ENCODE peak calls at places on chromosomes 5 and 9, in ten cellular contexts. One of them, this sample, is unnamed.
A peak's percentile ranks its signal among the peaks of the same experiment; 100 is the strongest.

GRCh38 chr5:173884402-173885053 is 3.6 kb upstream of the CPEB4 start:
- DNase-seq in tibial nerve: no peak
- DNase-seq in Karpas-422: peak; percentile 69
- DNase-seq in right cardiac atrium: no peak
- DNase-seq in neuronal stem cell: no peak
- DNase-seq in neural progenitor cell: no peak
- DNase-seq in esophagus squamous epithelium: no peak
- DNase-seq in HCT116: no peak
- DNase-seq in cardiac muscle cell: no peak
- DNase-seq in thoracic aorta: no peak
- DNase-seq in this sample: no peak

GRCh38 chr5:3429962-3430361 is 165.7 kb upstream of the IRX1 start:
- DNase-seq in HCT116: no peak
- DNase-seq in Karpas-422: no peak
- DNase-seq in tibial nerve: no peak
- DNase-seq in esophagus squamous epithelium: no peak
- DNase-seq in neuronal stem cell: no peak
- DNase-seq in thoracic aorta: no peak
- DNase-seq in right cardiac atrium: no peak
- DNase-seq in cardiac muscle cell: no peak
- DNase-seq in neural progenitor cell: no peak
- DNase-seq in this sample: no peak

GRCh38 chr9:136089697-136090045 is 5.4 kb downstream of the NACC2 start:
- DNase-seq in thoracic aorta: no peak
- DNase-seq in neural progenitor cell: no peak
- DNase-seq in right cardiac atrium: no peak
- DNase-seq in neuronal stem cell: no peak
- DNase-seq in esophagus squamous epithelium: no peak
- DNase-seq in Karpas-422: peak; percentile 64
- DNase-seq in cardiac muscle cell: peak; percentile 59
- DNase-seq in HCT116: no peak
- DNase-seq in tibial nerve: no peak
- DNase-seq in this sample: no peak

GRCh38 chr5:8897316-8897715 is 648.6 kb downstream of the SEMA5A start:
- DNase-seq in neural progenitor cell: no peak
- DNase-seq in cardiac muscle cell: no peak
- DNase-seq in right cardiac atrium: no peak
- DNase-seq in esophagus squamous epithelium: no peak
- DNase-seq in tibial nerve: no peak
- DNase-seq in thoracic aorta: no peak
- DNase-seq in Karpas-422: no peak
- DNase-seq in neuronal stem cell: no peak
- DNase-seq in HCT116: no peak
- DNase-seq in this sample: no peak

GRCh38 chr9:75956161-75956560 is 65.7 kb downstream of the PCSK5 start:
- DNase-seq in esophagus squamous epithelium: no peak
- DNase-seq in Karpas-422: no peak
- DNase-seq in neuronal stem cell: no peak
- DNase-seq in thoracic aorta: no peak
- DNase-seq in neural progenitor cell: no peak
- DNase-seq in tibial nerve: no peak
- DNase-seq in right cardiac atrium: no peak
- DNase-seq in HCT116: no peak
- DNase-seq in cardiac muscle cell: no peak
- DNase-seq in this sample: no peak

GRCh38 chr9:115202960-115203751 is 85.2 kb upstream of the TNC start:
- DNase-seq in cardiac muscle cell: no peak
- DNase-seq in Karpas-422: no peak
- DNase-seq in neural progenitor cell: no peak
- DNase-seq in right cardiac atrium: no peak
- DNase-seq in HCT116: no peak
- DNase-seq in tibial nerve: no peak
- DNase-seq in thoracic aorta: no peak
- DNase-seq in esophagus squamous epithelium: no peak
- DNase-seq in neuronal stem cell: no peak
- DNase-seq in this sample: no peak

GRCh38 chr5:116358015-116358523 is 216.6 kb downstream of the SEMA6A start:
- DNase-seq in tibial nerve: no peak
- DNase-seq in Karpas-422: no peak
- DNase-seq in HCT116: no peak
- DNase-seq in cardiac muscle cell: no peak
- DNase-seq in neuronal stem cell: no peak
- DNase-seq in neural progenitor cell: no peak
- DNase-seq in esophagus squamous epithelium: no peak
- DNase-seq in right cardiac atrium: no peak
- DNase-seq in thoracic aorta: no peak
- DNase-seq in this sample: no peak

GRCh38 chr5:58012103-58012502 is 447.8 kb downstream of the PLK2 start:
- DNase-seq in right cardiac atrium: no peak
- DNase-seq in Karpas-422: no peak
- DNase-seq in cardiac muscle cell: no peak
- DNase-seq in esophagus squamous epithelium: no peak
- DNase-seq in neuronal stem cell: no peak
- DNase-seq in tibial nerve: no peak
- DNase-seq in thoracic aorta: no peak
- DNase-seq in HCT116: no peak
- DNase-seq in neural progenitor cell: no peak
- DNase-seq in this sample: no peak

GRCh38 chr5:90477073-90477472 is 2.4 kb downstream of the POLR3G start:
- DNase-seq in esophagus squamous epithelium: no peak
- DNase-seq in thoracic aorta: no peak
- DNase-seq in Karpas-422: no peak
- DNase-seq in tibial nerve: no peak
- DNase-seq in right cardiac atrium: no peak
- DNase-seq in neural progenitor cell: peak; percentile 37
- DNase-seq in HCT116: no peak
- DNase-seq in cardiac muscle cell: no peak
- DNase-seq in neuronal stem cell: no peak
- DNase-seq in this sample: no peak

GRCh38 chr5:172556971-172557461 is 84.0 kb upstream of the NEURL1B start:
- DNase-seq in right cardiac atrium: peak; percentile 66
- DNase-seq in neuronal stem cell: peak; percentile 32
- DNase-seq in cardiac muscle cell: peak; percentile 47
- DNase-seq in esophagus squamous epithelium: no peak
- DNase-seq in neural progenitor cell: peak; percentile 69
- DNase-seq in tibial nerve: no peak
- DNase-seq in HCT116: no peak
- DNase-seq in thoracic aorta: no peak
- DNase-seq in Karpas-422: no peak
- DNase-seq in this sample: peak; percentile 69

GRCh38 chr9:130325921-130326320 is 60.4 kb downstream of the HMCN2 start:
- DNase-seq in right cardiac atrium: no peak
- DNase-seq in HCT116: no peak
- DNase-seq in tibial nerve: no peak
- DNase-seq in cardiac muscle cell: no peak
- DNase-seq in Karpas-422: no peak
- DNase-seq in neuronal stem cell: no peak
- DNase-seq in thoracic aorta: no peak
- DNase-seq in neural progenitor cell: no peak
- DNase-seq in esophagus squamous epithelium: no peak
- DNase-seq in this sample: no peak

GRCh38 chr5:169160405-169160901 is 140.5 kb downstream of the SLIT3 start:
- DNase-seq in esophagus squamous epithelium: no peak
- DNase-seq in cardiac muscle cell: peak; percentile 75
- DNase-seq in neural progenitor cell: no peak
- DNase-seq in neuronal stem cell: no peak
- DNase-seq in right cardiac atrium: peak; percentile 52
- DNase-seq in thoracic aorta: no peak
- DNase-seq in HCT116: no peak
- DNase-seq in tibial nerve: no peak
- DNase-seq in Karpas-422: peak; percentile 44
- DNase-seq in this sample: peak; percentile 64

DNA sequence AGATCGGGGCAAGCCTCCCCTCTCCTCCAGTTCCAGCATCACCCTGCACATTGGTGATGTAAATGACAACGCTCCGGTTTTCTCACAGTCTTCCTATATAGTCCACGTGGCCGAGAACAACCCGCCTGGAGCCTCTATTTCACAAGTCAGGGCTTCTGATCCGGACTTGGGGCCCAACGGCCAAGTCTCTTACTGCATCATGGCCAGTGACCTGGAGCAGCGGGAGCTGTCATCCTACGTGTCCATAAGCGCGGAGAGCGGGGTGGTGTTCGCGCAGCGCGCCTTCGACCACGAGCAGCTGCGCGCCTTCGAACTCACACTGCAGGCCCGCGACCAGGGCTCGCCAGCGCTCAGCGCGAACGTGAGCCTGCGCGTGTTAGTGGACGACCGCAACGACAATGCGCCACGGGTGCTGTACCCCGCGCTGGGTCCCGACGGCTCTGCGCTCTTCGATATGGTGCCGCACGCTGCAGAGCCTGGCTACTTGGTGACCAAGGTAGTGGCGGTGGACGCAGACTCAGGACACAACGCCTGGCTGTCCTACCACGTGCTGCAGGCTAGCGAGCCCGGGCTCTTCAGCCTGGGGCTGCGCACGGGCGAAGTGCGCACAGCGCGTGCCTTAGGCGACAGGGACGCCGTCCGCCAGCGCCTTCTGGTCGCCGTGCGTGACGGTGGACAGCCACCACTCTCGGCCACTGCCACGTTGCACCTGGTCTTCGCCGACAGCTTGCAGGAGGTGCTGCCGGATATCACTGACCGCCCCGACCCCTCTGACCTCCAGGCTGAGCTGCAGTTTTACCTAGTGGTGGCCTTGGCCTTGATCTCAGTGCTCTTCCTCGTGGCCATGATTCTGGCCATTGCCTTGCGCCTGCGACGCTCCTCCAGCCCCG is 1.9 kb downstream of the PCDHGB4 start:
- DNase-seq in Karpas-422: no peak
- DNase-seq in tibial nerve: no peak
- DNase-seq in cardiac muscle cell: no peak
- DNase-seq in right cardiac atrium: no peak
- DNase-seq in neuronal stem cell: no peak
- DNase-seq in esophagus squamous epithelium: no peak
- DNase-seq in HCT116: no peak
- DNase-seq in thoracic aorta: no peak
- DNase-seq in neural progenitor cell: no peak
- DNase-seq in this sample: no peak
- H3K9me3 ChIP-seq in Karpas-422: peaks cover 23% of the 10 kb centered on the region
- H3K9me3 ChIP-seq in tibial nerve: peaks cover 8% of the 10 kb centered on the region
- H3K9me3 ChIP-seq in cardiac muscle cell: peaks cover 7% of the 10 kb centered on the region
- H3K9me3 ChIP-seq in right cardiac atrium: peaks cover 9% of the 10 kb centered on the region
- H3K9me3 ChIP-seq in neuronal stem cell: peaks cover 40% of the 10 kb centered on the region
- H3K9me3 ChIP-seq in esophagus squamous epithelium: peaks cover 21% of the 10 kb centered on the region
- H3K9me3 ChIP-seq in HCT116: no peaks in the 10 kb centered on the region
- H3K9me3 ChIP-seq in thoracic aorta: peaks cover 95% of the 10 kb centered on the region
- H3K9me3 ChIP-seq in neural progenitor cell: peaks cover 45% of the 10 kb centered on the region
- H3K9me3 ChIP-seq in this sample: peaks cover 10% of the 10 kb centered on the region

DNA sequence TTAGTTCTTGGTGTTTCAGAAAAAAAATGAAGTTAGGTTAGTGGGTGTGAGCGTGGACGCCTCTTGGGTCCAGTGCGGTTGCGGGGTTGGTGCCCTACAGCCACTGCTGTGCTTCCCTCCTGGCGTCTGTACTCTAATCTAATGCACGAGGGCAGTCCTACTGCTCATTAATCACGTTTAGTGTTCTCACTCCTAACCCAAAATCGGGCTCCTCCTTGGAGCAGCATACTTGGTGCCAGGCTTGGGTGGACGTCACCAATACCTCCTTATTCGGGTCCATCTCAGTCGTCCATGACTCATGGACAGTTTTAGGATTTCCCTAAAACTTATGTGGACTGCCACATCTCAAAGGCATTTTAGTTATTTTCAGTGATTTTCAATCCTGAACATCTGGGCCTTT is 41.6 kb downstream of the TRIO start:
- DNase-seq in HCT116: no peak
- DNase-seq in thoracic aorta: no peak
- DNase-seq in esophagus squamous epithelium: no peak
- DNase-seq in Karpas-422: no peak
- DNase-seq in right cardiac atrium: no peak
- DNase-seq in neural progenitor cell: no peak
- DNase-seq in cardiac muscle cell: no peak
- DNase-seq in neuronal stem cell: no peak
- DNase-seq in tibial nerve: no peak
- DNase-seq in this sample: no peak
- H3K4me3 ChIP-seq in HCT116: no peak overlapping the region
- H3K4me3 ChIP-seq in thoracic aorta: peak overlapping the region; percentile 50
- H3K4me3 ChIP-seq in esophagus squamous epithelium: peak overlapping the region; percentile 13
- H3K4me3 ChIP-seq in Karpas-422: no peak overlapping the region
- H3K4me3 ChIP-seq in right cardiac atrium: no peak overlapping the region
- H3K4me3 ChIP-seq in neural progenitor cell: no peak overlapping the region
- H3K4me3 ChIP-seq in cardiac muscle cell: no peak overlapping the region
- H3K4me3 ChIP-seq in neuronal stem cell: no peak overlapping the region
- H3K4me3 ChIP-seq in tibial nerve: no peak overlapping the region
- H3K4me3 ChIP-seq in this sample: no peak overlapping the region

GRCh38 chr9:77131411-77131810 is 45.9 kb upstream of the VPS13A start:
- DNase-seq in thoracic aorta: no peak
- DNase-seq in Karpas-422: no peak
- DNase-seq in right cardiac atrium: no peak
- DNase-seq in HCT116: no peak
- DNase-seq in tibial nerve: no peak
- DNase-seq in neural progenitor cell: no peak
- DNase-seq in neuronal stem cell: no peak
- DNase-seq in cardiac muscle cell: no peak
- DNase-seq in esophagus squamous epithelium: no peak
- DNase-seq in this sample: no peak
- H3K9me3 ChIP-seq in thoracic aorta: no peaks in the 10 kb centered on the region
- H3K9me3 ChIP-seq in Karpas-422: no peaks in the 10 kb centered on the region
- H3K9me3 ChIP-seq in right cardiac atrium: no peaks in the 10 kb centered on the region
- H3K9me3 ChIP-seq in HCT116: no peaks in the 10 kb centered on the region
- H3K9me3 ChIP-seq in tibial nerve: no peaks in the 10 kb centered on the region
- H3K9me3 ChIP-seq in neural progenitor cell: no peaks in the 10 kb centered on the region
- H3K9me3 ChIP-seq in neuronal stem cell: no peaks in the 10 kb centered on the region
- H3K9me3 ChIP-seq in cardiac muscle cell: no peaks in the 10 kb centered on the region
- H3K9me3 ChIP-seq in esophagus squamous epithelium: no peaks in the 10 kb centered on the region
- H3K9me3 ChIP-seq in this sample: peaks cover 6% of the 10 kb centered on the region

GRCh38 chr5:96893342-96893741 is 17.0 kb downstream of the ERAP2 start:
- DNase-seq in neuronal stem cell: no peak
- DNase-seq in HCT116: no peak
- DNase-seq in neural progenitor cell: no peak
- DNase-seq in right cardiac atrium: no peak
- DNase-seq in cardiac muscle cell: peak; percentile 85
- DNase-seq in Karpas-422: no peak
- DNase-seq in tibial nerve: no peak
- DNase-seq in esophagus squamous epithelium: no peak
- DNase-seq in thoracic aorta: no peak
- DNase-seq in this sample: no peak

GRCh38 chr5:96901384-96901783 is 25.1 kb downstream of the ERAP2 start:
- DNase-seq in thoracic aorta: no peak
- DNase-seq in HCT116: no peak
- DNase-seq in Karpas-422: no peak
- DNase-seq in right cardiac atrium: no peak
- DNase-seq in neural progenitor cell: peak; percentile 22
- DNase-seq in cardiac muscle cell: no peak
- DNase-seq in tibial nerve: no peak
- DNase-seq in neuronal stem cell: no peak
- DNase-seq in esophagus squamous epithelium: no peak
- DNase-seq in this sample: no peak

GRCh38 chr5:96896285-96896711 is 20.0 kb downstream of the ERAP2 start:
- DNase-seq in neural progenitor cell: no peak
- DNase-seq in HCT116: no peak
- DNase-seq in cardiac muscle cell: no peak
- DNase-seq in esophagus squamous epithelium: no peak
- DNase-seq in Karpas-422: peak; percentile 51
- DNase-seq in neuronal stem cell: no peak
- DNase-seq in right cardiac atrium: no peak
- DNase-seq in tibial nerve: no peak
- DNase-seq in thoracic aorta: no peak
- DNase-seq in this sample: no peak

GRCh38 chr5:96901841-96902240 is 25.5 kb downstream of the ERAP2 start:
- DNase-seq in HCT116: no peak
- DNase-seq in esophagus squamous epithelium: no peak
- DNase-seq in tibial nerve: no peak
- DNase-seq in neuronal stem cell: no peak
- DNase-seq in cardiac muscle cell: no peak
- DNase-seq in thoracic aorta: no peak
- DNase-seq in right cardiac atrium: no peak
- DNase-seq in Karpas-422: no peak
- DNase-seq in neural progenitor cell: no peak
- DNase-seq in this sample: no peak

GRCh38 chr5:96896806-96897205 is 20.5 kb downstream of the ERAP2 start:
- DNase-seq in neuronal stem cell: no peak
- DNase-seq in tibial nerve: no peak
- DNase-seq in neural progenitor cell: no peak
- DNase-seq in right cardiac atrium: no peak
- DNase-seq in esophagus squamous epithelium: no peak
- DNase-seq in HCT116: no peak
- DNase-seq in Karpas-422: peak; percentile 88
- DNase-seq in cardiac muscle cell: no peak
- DNase-seq in thoracic aorta: no peak
- DNase-seq in this sample: no peak
- H3K4me3 ChIP-seq in neuronal stem cell: no peak overlapping the region
- H3K4me3 ChIP-seq in tibial nerve: no peak overlapping the region
- H3K4me3 ChIP-seq in neural progenitor cell: no peak overlapping the region
- H3K4me3 ChIP-seq in right cardiac atrium: no peak overlapping the region
- H3K4me3 ChIP-seq in esophagus squamous epithelium: no peak overlapping the region
- H3K4me3 ChIP-seq in HCT116: no peak overlapping the region
- H3K4me3 ChIP-seq in Karpas-422: peak overlapping the region; percentile 24
- H3K4me3 ChIP-seq in cardiac muscle cell: no peak overlapping the region
- H3K4me3 ChIP-seq in thoracic aorta: no peak overlapping the region
- H3K4me3 ChIP-seq in this sample: no peak overlapping the region

This sample was measured in right atrium auricular region.